ENCODE peak calls at places on chromosomes 11 and 22, in five cellular contexts. One of them, this sample, is unnamed.

GRCh38 chr22:36595154-36595553 is 66.2 kb upstream of the EIF3D start:
- DNase-seq in CD8-positive, alpha-beta T cell: no peak
- DNase-seq in uterus: no peak
- DNase-seq in lower leg skin: no peak
- DNase-seq in retinal pigment epithelial cell: no peak
- DNase-seq in this sample: no peak

GRCh38 chr22:29879738-29880137 is 3.2 kb upstream of the MTMR3 start:
- DNase-seq in CD8-positive, alpha-beta T cell: no peak
- DNase-seq in uterus: no peak
- DNase-seq in lower leg skin: no peak
- DNase-seq in retinal pigment epithelial cell: no peak
- DNase-seq in this sample: no peak

GRCh38 chr11:71241721-71242259 is 10.6 kb downstream of the SHANK2 start:
- DNase-seq in CD8-positive, alpha-beta T cell: no peak
- DNase-seq in uterus: no peak
- DNase-seq in lower leg skin: no peak
- DNase-seq in retinal pigment epithelial cell: no peak
- DNase-seq in this sample: no peak

GRCh38 chr22:42931421-42932196 is 74.5 kb upstream of the ARFGAP3 start:
- DNase-seq in CD8-positive, alpha-beta T cell: no peak
- DNase-seq in uterus: no peak
- DNase-seq in lower leg skin: no peak
- DNase-seq in retinal pigment epithelial cell: no peak
- DNase-seq in this sample: no peak

GRCh38 chr11:128814856-128815705 is 52.0 kb downstream of the KCNJ1 start:
- DNase-seq in CD8-positive, alpha-beta T cell: no peak
- DNase-seq in uterus: peak; percentile 69
- DNase-seq in lower leg skin: no peak
- DNase-seq in retinal pigment epithelial cell: peak; percentile 67
- DNase-seq in this sample: peak; percentile 56

GRCh38 chr11:13238879-13239514 is 38.6 kb upstream of the BMAL1 start:
- DNase-seq in CD8-positive, alpha-beta T cell: peak; percentile 39
- DNase-seq in uterus: no peak
- DNase-seq in lower leg skin: no peak
- DNase-seq in retinal pigment epithelial cell: no peak
- DNase-seq in this sample: no peak

GRCh38 chr11:12088047-12088481 is 22.3 kb upstream of the MICAL2 start:
- DNase-seq in CD8-positive, alpha-beta T cell: no peak
- DNase-seq in uterus: no peak
- DNase-seq in lower leg skin: peak; percentile 89
- DNase-seq in retinal pigment epithelial cell: no peak
- DNase-seq in this sample: no peak

GRCh38 chr11:8022876-8023275 is 35.7 kb downstream of the EIF3F start:
- DNase-seq in CD8-positive, alpha-beta T cell: no peak
- DNase-seq in uterus: no peak
- DNase-seq in lower leg skin: peak; percentile 64
- DNase-seq in retinal pigment epithelial cell: no peak
- DNase-seq in this sample: no peak

GRCh38 chr11:33000181-33000580 is 15.5 kb upstream of the DEPDC7 start:
- DNase-seq in CD8-positive, alpha-beta T cell: no peak
- DNase-seq in uterus: no peak
- DNase-seq in lower leg skin: no peak
- DNase-seq in retinal pigment epithelial cell: peak; percentile 38
- DNase-seq in this sample: no peak

GRCh38 chr11:9219572-9219971 is 45.6 kb downstream of the DENND5A start:
- DNase-seq in CD8-positive, alpha-beta T cell: no peak
- DNase-seq in uterus: peak; percentile 38
- DNase-seq in lower leg skin: no peak
- DNase-seq in retinal pigment epithelial cell: peak; percentile 76
- DNase-seq in this sample: no peak

GRCh38 chr11:57659669-57660068 is 2.1 kb downstream of the CLP1 start:
- DNase-seq in CD8-positive, alpha-beta T cell: no peak
- DNase-seq in uterus: no peak
- DNase-seq in lower leg skin: peak; percentile 76
- DNase-seq in retinal pigment epithelial cell: no peak
- DNase-seq in this sample: no peak

GRCh38 chr11:19756675-19757475 is 44.2 kb downstream of the NAV2 start:
- DNase-seq in CD8-positive, alpha-beta T cell: no peak
- DNase-seq in uterus: no peak
- DNase-seq in lower leg skin: no peak
- DNase-seq in retinal pigment epithelial cell: peak; percentile 48
- DNase-seq in this sample: peak; percentile 54

GRCh38 chr11:44780940-44781631 is 54.3 kb downstream of the TSPAN18 start:
- DNase-seq in CD8-positive, alpha-beta T cell: no peak
- DNase-seq in uterus: no peak
- DNase-seq in lower leg skin: peak; percentile 67
- DNase-seq in retinal pigment epithelial cell: no peak
- DNase-seq in this sample: no peak

GRCh38 chr11:34343153-34343552 is 14.7 kb downstream of the ABTB2 start:
- DNase-seq in CD8-positive, alpha-beta T cell: no peak
- DNase-seq in uterus: no peak
- DNase-seq in lower leg skin: no peak
- DNase-seq in retinal pigment epithelial cell: peak; percentile 76
- DNase-seq in this sample: no peak

GRCh38 chr22:23471698-23472097 is 108.4 kb downstream of the IGLL1 start:
- DNase-seq in CD8-positive, alpha-beta T cell: no peak
- DNase-seq in uterus: no peak
- DNase-seq in lower leg skin: no peak
- DNase-seq in retinal pigment epithelial cell: no peak
- DNase-seq in this sample: no peak

GRCh38 chr11:57288771-57289579 is 35.8 kb downstream of the TNKS1BP1 start:
- DNase-seq in CD8-positive, alpha-beta T cell: no peak
- DNase-seq in uterus: no peak
- DNase-seq in lower leg skin: peak; percentile 72
- DNase-seq in retinal pigment epithelial cell: no peak
- DNase-seq in this sample: no peak

GRCh38 chr11:33449798-33450197 is 192.6 kb downstream of the HIPK3 start:
- DNase-seq in CD8-positive, alpha-beta T cell: no peak
- DNase-seq in uterus: no peak
- DNase-seq in lower leg skin: no peak
- DNase-seq in retinal pigment epithelial cell: no peak
- DNase-seq in this sample: no peak

GRCh38 chr11:114563077-114563476 is 3.4 kb upstream of the NXPE1 start:
- DNase-seq in CD8-positive, alpha-beta T cell: no peak
- DNase-seq in uterus: no peak
- DNase-seq in lower leg skin: no peak
- DNase-seq in retinal pigment epithelial cell: no peak
- DNase-seq in this sample: no peak

GRCh38 chr11:64661146-64661545 is 61.9 kb downstream of the NRXN2 start:
- DNase-seq in CD8-positive, alpha-beta T cell: no peak
- DNase-seq in uterus: no peak
- DNase-seq in lower leg skin: no peak
- DNase-seq in retinal pigment epithelial cell: no peak
- DNase-seq in this sample: peak; percentile 67
- H3K4me3 ChIP-seq in CD8-positive, alpha-beta T cell: no peak overlapping the region
- H3K4me3 ChIP-seq in uterus: no peak overlapping the region
- H3K4me3 ChIP-seq in lower leg skin: no peak overlapping the region
- H3K4me3 ChIP-seq in retinal pigment epithelial cell: no peak overlapping the region
- H3K4me3 ChIP-seq in this sample: no peak overlapping the region

GRCh38 chr11:2884424-2884815 is 1.2 kb downstream of the CDKN1C start:
- DNase-seq in CD8-positive, alpha-beta T cell: no peak
- DNase-seq in uterus: peak; percentile 62
- DNase-seq in lower leg skin: no peak
- DNase-seq in retinal pigment epithelial cell: no peak
- DNase-seq in this sample: peak; percentile 42
- H3K4me3 ChIP-seq in CD8-positive, alpha-beta T cell: no peak overlapping the region
- H3K4me3 ChIP-seq in uterus: peak overlapping the region; percentile 63
- H3K4me3 ChIP-seq in lower leg skin: peak overlapping the region; percentile 55
- H3K4me3 ChIP-seq in retinal pigment epithelial cell: peak overlapping the region; percentile 56
- H3K4me3 ChIP-seq in this sample: peak overlapping the region; percentile 81

GRCh38 chr11:73186294-73186850 is 31.7 kb upstream of the P2RY2 start:
- DNase-seq in CD8-positive, alpha-beta T cell: no peak
- DNase-seq in uterus: no peak
- DNase-seq in lower leg skin: no peak
- DNase-seq in retinal pigment epithelial cell: no peak
- DNase-seq in this sample: no peak

GRCh38 chr11:73186886-73187285 is 31.2 kb upstream of the P2RY2 start:
- DNase-seq in CD8-positive, alpha-beta T cell: no peak
- DNase-seq in uterus: no peak
- DNase-seq in lower leg skin: peak; percentile 67
- DNase-seq in retinal pigment epithelial cell: no peak
- DNase-seq in this sample: no peak

GRCh38 chr11:73185680-73186293 is 32.3 kb upstream of the P2RY2 start:
- DNase-seq in CD8-positive, alpha-beta T cell: no peak
- DNase-seq in uterus: no peak
- DNase-seq in lower leg skin: peak; percentile 83
- DNase-seq in retinal pigment epithelial cell: no peak
- DNase-seq in this sample: peak; percentile 73

GRCh38 chr11:73184953-73185671 is 33.0 kb upstream of the P2RY2 start:
- DNase-seq in CD8-positive, alpha-beta T cell: peak; percentile 10
- DNase-seq in uterus: peak; percentile 33
- DNase-seq in lower leg skin: peak; percentile 92
- DNase-seq in retinal pigment epithelial cell: no peak
- DNase-seq in this sample: peak; percentile 80

GRCh38 chr11:73182824-73183321 is 35.2 kb upstream of the P2RY2 start:
- DNase-seq in CD8-positive, alpha-beta T cell: no peak
- DNase-seq in uterus: no peak
- DNase-seq in lower leg skin: no peak
- DNase-seq in retinal pigment epithelial cell: no peak
- DNase-seq in this sample: no peak
- H3K4me3 ChIP-seq in CD8-positive, alpha-beta T cell: no peak overlapping the region
- H3K4me3 ChIP-seq in uterus: no peak overlapping the region
- H3K4me3 ChIP-seq in lower leg skin: no peak overlapping the region
- H3K4me3 ChIP-seq in retinal pigment epithelial cell: no peak overlapping the region
- H3K4me3 ChIP-seq in this sample: no peak overlapping the region

GRCh38 chr11:117178210-117179034 is at the start of gene SIDT2:
- DNase-seq in CD8-positive, alpha-beta T cell: peak; percentile 83
- DNase-seq in uterus: peak; percentile 95
- DNase-seq in lower leg skin: peak; percentile 99
- DNase-seq in retinal pigment epithelial cell: peak; percentile 73
- DNase-seq in this sample: peak; percentile 93

GRCh38 chr11:117180661-117181585 is 2.4 kb downstream of the SIDT2 start:
- DNase-seq in CD8-positive, alpha-beta T cell: peak; percentile 20
- DNase-seq in uterus: peak; percentile 73
- DNase-seq in lower leg skin: peak; percentile 89
- DNase-seq in retinal pigment epithelial cell: peak; percentile 43
- DNase-seq in this sample: peak; percentile 77

GRCh38 chr11:117180020-117180419 is 1.5 kb downstream of the SIDT2 start:
- DNase-seq in CD8-positive, alpha-beta T cell: no peak
- DNase-seq in uterus: no peak
- DNase-seq in lower leg skin: peak; percentile 45
- DNase-seq in retinal pigment epithelial cell: no peak
- DNase-seq in this sample: no peak

GRCh38 chr11:117177534-117178209 is 871 bp upstream of the SIDT2 start:
- DNase-seq in CD8-positive, alpha-beta T cell: no peak
- DNase-seq in uterus: no peak
- DNase-seq in lower leg skin: peak; percentile 61
- DNase-seq in retinal pigment epithelial cell: no peak
- DNase-seq in this sample: no peak

GRCh38 chr11:117179048-117179999 is 781 bp downstream of the SIDT2 start:
- DNase-seq in CD8-positive, alpha-beta T cell: peak; percentile 35
- DNase-seq in uterus: no peak
- DNase-seq in lower leg skin: peak; percentile 88
- DNase-seq in retinal pigment epithelial cell: no peak
- DNase-seq in this sample: no peak
- H3K4me3 ChIP-seq in CD8-positive, alpha-beta T cell: peak overlapping the region; percentile 57
- H3K4me3 ChIP-seq in uterus: peak overlapping the region; percentile 95
- H3K4me3 ChIP-seq in lower leg skin: peak overlapping the region; percentile 49
- H3K4me3 ChIP-seq in retinal pigment epithelial cell: peak overlapping the region; percentile 77
- H3K4me3 ChIP-seq in this sample: peak overlapping the region; percentile 75

DNA sequence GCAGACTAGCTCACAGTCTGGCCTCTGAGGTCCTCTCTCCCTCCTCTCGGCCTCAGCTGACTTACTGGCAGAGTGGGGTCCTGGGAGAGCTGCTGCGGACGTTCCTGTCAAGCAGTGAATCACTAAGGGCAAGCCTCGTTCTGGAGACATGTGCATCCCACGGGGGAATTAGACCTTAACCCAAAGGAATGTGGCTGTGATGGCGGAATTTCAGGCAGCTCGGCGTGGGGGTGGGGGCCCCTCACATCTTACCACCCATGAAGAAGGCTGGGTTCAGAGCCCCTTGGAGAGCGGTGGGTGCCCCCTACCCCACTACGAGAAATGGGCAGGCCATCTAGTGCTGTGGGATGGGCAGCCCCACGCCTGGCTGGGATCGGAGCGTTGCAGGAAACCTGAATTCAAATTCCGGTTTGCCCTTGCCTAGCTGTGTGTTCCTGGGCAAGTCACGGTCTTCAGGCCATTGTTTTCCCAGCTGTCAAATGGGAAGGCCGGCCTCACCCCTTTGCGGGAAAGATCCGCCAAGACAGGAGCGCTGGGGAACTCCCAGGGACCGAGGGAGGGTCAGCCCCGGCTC is 559 bp downstream of the LRRC32 start:
- DNase-seq in CD8-positive, alpha-beta T cell: no peak
- DNase-seq in uterus: peak; percentile 64
- DNase-seq in lower leg skin: peak; percentile 94
- DNase-seq in retinal pigment epithelial cell: peak; percentile 48
- DNase-seq in this sample: no peak
- H3K4me3 ChIP-seq in CD8-positive, alpha-beta T cell: peak overlapping the region; percentile 33
- H3K4me3 ChIP-seq in uterus: peak overlapping the region; percentile 50
- H3K4me3 ChIP-seq in lower leg skin: peak overlapping the region; percentile 32
- H3K4me3 ChIP-seq in retinal pigment epithelial cell: peak overlapping the region; percentile 37
- H3K4me3 ChIP-seq in this sample: peak overlapping the region; percentile 61

GRCh38 chr11:63680842-63681207 is 475 bp upstream of the RTN3 start:
- DNase-seq in CD8-positive, alpha-beta T cell: no peak
- DNase-seq in uterus: no peak
- DNase-seq in lower leg skin: no peak
- DNase-seq in retinal pigment epithelial cell: no peak
- DNase-seq in this sample: no peak
- H3K4me3 ChIP-seq in CD8-positive, alpha-beta T cell: peak overlapping the region; percentile 88
- H3K4me3 ChIP-seq in uterus: peak overlapping the region; percentile 70
- H3K4me3 ChIP-seq in lower leg skin: no peak overlapping the region
- H3K4me3 ChIP-seq in retinal pigment epithelial cell: peak overlapping the region; percentile 89
- H3K4me3 ChIP-seq in this sample: peak overlapping the region; percentile 22

This sample was measured in gastrocnemius medialis.